ENCODE peak calls at places on chromosomes 2 and 18, in eight cellular contexts. M, J, K, S, F, L, N and Q are unnamed samples. For H3K4me1, the result is how much of the 10 kb centered on the place peaks cover.

GRCh38 chr2:71743995-71744675 is 290.8 kb downstream of the DYSF start:
- DNase-seq in M (no peak), J (peak), K (no peak), S (no peak), F (peak), L (no peak), N (no peak), Q (no peak)

GRCh38 chr2:221203846-221204245 is 368.3 kb downstream of the EPHA4 start:
- DNase-seq in M (no peak), J (no peak), K (peak), S (no peak), F (no peak), L (no peak), N (no peak), Q (no peak)

GRCh38 chr2:132824716-132825115 is 154.7 kb upstream of the LYPD1 start:
- DNase-seq in M (no peak), J (no peak), K (no peak), S (no peak), F (no peak), L (no peak), N (no peak), Q (no peak)

GRCh38 chr2:236744316-236745105 is 174.9 kb downstream of the ACKR3 start:
- DNase-seq in M (no peak), J (no peak), K (no peak), S (no peak), F (no peak), L (no peak), N (no peak), Q (no peak)

GRCh38 chr2:74440378-74441110 is 1.2 kb downstream of the RTKN start:
- DNase-seq in M (no peak), J (peak), K (peak), S (peak), F (peak), L (peak), N (peak), Q (peak)

GRCh38 chr2:43349944-43350343 is 123.5 kb upstream of the ZFP36L2 start:
- DNase-seq in M (no peak), J (no peak), K (no peak), S (no peak), F (no peak), L (no peak), N (peak), Q (no peak)

GRCh38 chr2:73103018-73103542 is 9.7 kb downstream of the RAB11FIP5 start:
- DNase-seq in M (no peak), J (no peak), K (no peak), S (no peak), F (peak), L (no peak), N (no peak), Q (peak)

GRCh38 chr18:55351220-55351619 is 236.8 kb downstream of the TCF4 start:
- DNase-seq in M (no peak), J (no peak), K (no peak), S (no peak), F (peak), L (no peak), N (no peak), Q (no peak)

GRCh38 chr18:34222396-34223163 is 2.1 kb downstream of the NOL4 start:
- DNase-seq in M (no peak), J (peak), K (no peak), S (no peak), F (peak), L (no peak), N (no peak), Q (peak)

GRCh38 chr18:31424383-31424988 is 23.1 kb upstream of the DSG3 start:
- DNase-seq in M (no peak), J (no peak), K (peak), S (peak), F (no peak), L (no peak), N (peak), Q (no peak)

GRCh38 chr2:220857371-220857770 is 714.7 kb downstream of the EPHA4 start:
- DNase-seq in M (no peak), J (no peak), K (no peak), S (no peak), F (no peak), L (no peak), N (no peak), Q (no peak)

GRCh38 chr2:86176583-86176982 is 18.7 kb downstream of the IMMT start:
- DNase-seq in M (no peak), J (no peak), K (no peak), S (no peak), F (no peak), L (no peak), N (no peak), Q (no peak)

GRCh38 chr2:128378231-128379020 is 59.8 kb upstream of the HS6ST1 start:
- DNase-seq in M (peak), J (peak), K (no peak), S (no peak), F (no peak), L (peak), N (no peak), Q (no peak)

GRCh38 chr2:109727929-109728447 is 66.1 kb upstream of the RGPD5 start:
- DNase-seq in M (peak), J (peak), K (no peak), S (no peak), F (no peak), L (peak), N (no peak), Q (no peak)

GRCh38 chr2:121340926-121341325 is 55.9 kb upstream of the TFCP2L1 start:
- DNase-seq in M (no peak), J (peak), K (no peak), S (no peak), F (no peak), L (no peak), N (no peak), Q (no peak)

DNA sequence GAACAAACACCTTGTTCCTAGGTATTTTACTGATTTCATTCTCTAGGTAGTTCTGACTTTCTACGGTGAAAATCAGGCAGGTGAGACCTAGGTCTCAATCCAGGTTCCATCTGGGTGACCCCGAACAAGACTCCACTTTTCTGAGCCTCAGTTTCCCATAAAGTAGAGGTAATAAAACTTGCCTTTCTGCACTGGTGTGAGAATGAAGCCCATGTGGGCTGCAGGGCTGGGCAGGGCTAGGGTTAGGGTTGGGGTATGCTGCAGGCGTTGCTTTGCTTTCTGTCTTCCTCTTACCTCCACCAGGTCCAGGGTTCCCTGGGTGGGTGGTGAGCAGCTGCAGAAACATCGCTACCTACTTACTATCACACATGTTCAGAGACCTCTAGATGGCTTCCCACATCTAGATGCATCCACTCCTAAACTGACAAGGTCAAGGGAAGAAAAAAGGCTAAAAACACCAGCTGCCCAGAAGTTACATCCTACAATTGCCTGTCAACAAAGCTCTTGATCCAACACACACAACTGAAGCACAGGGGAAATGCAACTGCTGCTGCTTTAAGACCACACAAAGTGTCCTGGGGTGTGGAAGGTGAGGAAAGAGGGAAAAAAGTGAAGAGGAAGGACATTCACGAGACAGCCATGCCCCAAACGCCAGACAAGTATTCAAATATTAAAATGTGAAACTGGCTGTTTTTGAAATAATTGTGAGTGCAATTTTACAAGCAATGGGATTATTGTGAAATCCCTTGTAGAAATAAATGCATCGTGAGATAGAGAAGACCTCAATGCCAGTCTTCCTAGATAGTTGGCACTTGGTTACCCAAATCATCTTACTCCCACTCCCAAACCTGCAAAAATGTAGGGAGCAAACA is 23.5 kb downstream of the MBP start:
- DNase-seq in M (no peak), J (no peak), K (no peak), S (no peak), F (no peak), L (no peak), N (no peak), Q (no peak)
- H3K4me1 ChIP-seq in M (half or more), J (under half), K (under half), S (half or more), F (under half), L (under half), N (under half), Q (half or more)

GRCh38 chr2:15939854-15940660 is at the start of gene MYCN:
- DNase-seq in M (peak), J (no peak), K (peak), S (peak), F (peak), L (peak), N (peak), Q (no peak)
- TF ChIP-seq POLR2A in M (no peak), J (no peak), K (no peak), S (no peak), F (no peak), L (no peak), N (no peak), Q (no peak)

DNA sequence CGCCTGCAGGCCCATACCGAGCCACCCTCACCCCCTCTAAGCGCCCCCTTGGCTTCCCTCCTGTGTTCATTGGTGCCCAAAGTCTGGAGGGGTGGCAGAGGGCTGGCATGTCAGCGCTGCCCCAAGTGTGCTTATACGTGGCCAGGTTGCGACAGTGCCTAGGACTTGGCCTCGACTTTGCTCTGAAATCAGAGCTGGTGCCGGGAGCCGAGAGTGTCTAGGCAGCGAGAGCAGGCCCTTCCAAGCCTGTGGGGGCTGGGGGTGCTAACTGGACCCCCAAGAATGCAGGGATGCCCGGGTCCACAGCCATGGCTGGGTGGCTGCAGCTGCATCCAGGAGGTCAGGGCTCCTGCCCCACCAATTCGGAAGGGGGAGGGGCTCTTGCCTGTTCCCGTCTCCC is 95.6 kb upstream of the MGAT5 start:
- DNase-seq in M (no peak), J (no peak), K (no peak), S (no peak), F (no peak), L (no peak), N (no peak), Q (no peak)
- H3K4me1 ChIP-seq in M (under half), J (under half), K (under half), S (under half), F (under half), L (under half), N (under half), Q (half or more)

GRCh38 chr2:216147172-216148131 is 38.3 kb downstream of the XRCC5 start:
- DNase-seq in M (no peak), J (no peak), K (no peak), S (no peak), F (no peak), L (no peak), N (no peak), Q (no peak)
- TF ChIP-seq POLR2A in M (no peak), J (no peak), K (no peak), S (no peak), F (no peak), L (no peak), N (no peak), Q (no peak)

DNA sequence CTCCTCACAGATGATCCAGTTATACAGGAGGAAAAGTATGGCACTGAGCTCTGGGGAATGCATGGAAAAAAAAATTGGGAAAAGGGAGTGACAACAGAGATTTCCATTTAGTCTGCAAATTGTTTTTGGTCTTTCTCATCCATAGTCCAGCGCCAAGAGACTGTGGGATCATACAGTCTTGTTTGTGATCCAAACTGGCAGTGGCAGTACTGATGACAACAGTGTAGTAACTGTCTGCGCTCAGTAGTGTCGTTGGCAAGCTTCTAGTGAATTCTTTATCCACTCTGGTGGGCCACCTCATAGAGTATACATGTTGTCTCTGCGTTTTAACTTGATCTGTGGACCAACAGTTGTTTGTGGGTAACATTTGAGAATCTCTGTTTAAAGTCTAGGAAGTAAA is 37.9 kb downstream of the GALNT1 start:
- DNase-seq in M (no peak), J (no peak), K (no peak), S (no peak), F (peak), L (no peak), N (no peak), Q (peak)
- H3K4me1 ChIP-seq in M (under half), J (under half), K (under half), S (half or more), F (half or more), L (under half), N (under half), Q (half or more)

GRCh38 chr2:1900736-1901135 is 156.4 kb upstream of the PXDN start:
- DNase-seq in M (no peak), J (no peak), K (no peak), S (no peak), F (no peak), L (no peak), N (no peak), Q (no peak)
- TF ChIP-seq POLR2A in M (no peak), J (no peak), K (no peak), S (no peak), F (no peak), L (no peak), N (no peak), Q (no peak)

GRCh38 chr2:33090553-33091134 is 143.9 kb downstream of the LTBP1 start:
- DNase-seq in M (no peak), J (no peak), K (no peak), S (no peak), F (no peak), L (no peak), N (no peak), Q (no peak)

GRCh38 chr2:33084433-33084832 is 137.7 kb downstream of the LTBP1 start:
- DNase-seq in M (no peak), J (no peak), K (no peak), S (no peak), F (no peak), L (no peak), N (no peak), Q (no peak)

GRCh38 chr2:33083671-33084387 is 137.1 kb downstream of the LTBP1 start:
- DNase-seq in M (no peak), J (no peak), K (no peak), S (no peak), F (no peak), L (no peak), N (no peak), Q (no peak)

GRCh38 chr2:33085646-33086045 is 138.9 kb downstream of the LTBP1 start:
- DNase-seq in M (no peak), J (no peak), K (no peak), S (no peak), F (no peak), L (no peak), N (no peak), Q (no peak)

GRCh38 chr2:33086400-33087015 is 139.8 kb downstream of the LTBP1 start:
- DNase-seq in M (no peak), J (no peak), K (no peak), S (no peak), F (peak), L (no peak), N (no peak), Q (peak)
- H3K4me1 ChIP-seq in M (under half), J (under half), K (under half), S (under half), F (under half), L (under half), N (under half), Q (under half)